ENCODE peak calls at places on chromosomes 11 and 22, in seven cellular contexts. One of them, this sample, is unnamed.

GRCh38 chr11:28964811-28965210 is 856.6 kb downstream of the METTL15 start:
- DNase-seq in heart left ventricle: no peak
- DNase-seq in stimulated activated CD4-positive, alpha-beta T cell treated with anti-CD3 and anti-CD28 coated beads, Interleukin-15, amount 100 ng/mL, for 1 hour: no peak
- DNase-seq in aorta: no peak
- DNase-seq in kidney glomerular epithelial cell: no peak
- DNase-seq in CD8-positive, alpha-beta T cell: no peak
- DNase-seq in smooth muscle cell of the brain vasculature: no peak
- DNase-seq in this sample: no peak

GRCh38 chr11:129720994-129721393 is 94.7 kb upstream of the TMEM45B start:
- DNase-seq in heart left ventricle: no peak
- DNase-seq in stimulated activated CD4-positive, alpha-beta T cell treated with anti-CD3 and anti-CD28 coated beads, Interleukin-15, amount 100 ng/mL, for 1 hour: no peak
- DNase-seq in aorta: no peak
- DNase-seq in kidney glomerular epithelial cell: no peak
- DNase-seq in CD8-positive, alpha-beta T cell: no peak
- DNase-seq in smooth muscle cell of the brain vasculature: no peak
- DNase-seq in this sample: no peak

GRCh38 chr11:66327171-66328035 is 8.8 kb downstream of the RIN1 start:
- DNase-seq in heart left ventricle: no peak
- DNase-seq in stimulated activated CD4-positive, alpha-beta T cell treated with anti-CD3 and anti-CD28 coated beads, Interleukin-15, amount 100 ng/mL, for 1 hour: no peak
- DNase-seq in aorta: no peak
- DNase-seq in kidney glomerular epithelial cell: peak
- DNase-seq in CD8-positive, alpha-beta T cell: no peak
- DNase-seq in smooth muscle cell of the brain vasculature: no peak
- DNase-seq in this sample: peak

GRCh38 chr11:10255388-10256125 is 38.5 kb downstream of the SBF2 start:
- DNase-seq in heart left ventricle: no peak
- DNase-seq in stimulated activated CD4-positive, alpha-beta T cell treated with anti-CD3 and anti-CD28 coated beads, Interleukin-15, amount 100 ng/mL, for 1 hour: no peak
- DNase-seq in aorta: no peak
- DNase-seq in kidney glomerular epithelial cell: no peak
- DNase-seq in CD8-positive, alpha-beta T cell: no peak
- DNase-seq in smooth muscle cell of the brain vasculature: no peak
- DNase-seq in this sample: no peak

GRCh38 chr11:55707029-55707428 is 45.0 kb downstream of the OR4C6 start:
- DNase-seq in heart left ventricle: no peak
- DNase-seq in stimulated activated CD4-positive, alpha-beta T cell treated with anti-CD3 and anti-CD28 coated beads, Interleukin-15, amount 100 ng/mL, for 1 hour: no peak
- DNase-seq in aorta: no peak
- DNase-seq in kidney glomerular epithelial cell: peak
- DNase-seq in CD8-positive, alpha-beta T cell: no peak
- DNase-seq in smooth muscle cell of the brain vasculature: peak
- DNase-seq in this sample: peak

GRCh38 chr11:36455658-36456111 is 54.4 kb downstream of the TRAF6 start:
- DNase-seq in heart left ventricle: peak
- DNase-seq in stimulated activated CD4-positive, alpha-beta T cell treated with anti-CD3 and anti-CD28 coated beads, Interleukin-15, amount 100 ng/mL, for 1 hour: no peak
- DNase-seq in aorta: peak
- DNase-seq in kidney glomerular epithelial cell: peak
- DNase-seq in CD8-positive, alpha-beta T cell: no peak
- DNase-seq in smooth muscle cell of the brain vasculature: peak
- DNase-seq in this sample: peak

GRCh38 chr11:14554959-14555358 is 34.8 kb upstream of the PSMA1 start:
- DNase-seq in heart left ventricle: peak
- DNase-seq in stimulated activated CD4-positive, alpha-beta T cell treated with anti-CD3 and anti-CD28 coated beads, Interleukin-15, amount 100 ng/mL, for 1 hour: no peak
- DNase-seq in aorta: no peak
- DNase-seq in kidney glomerular epithelial cell: no peak
- DNase-seq in CD8-positive, alpha-beta T cell: no peak
- DNase-seq in smooth muscle cell of the brain vasculature: no peak
- DNase-seq in this sample: no peak

GRCh38 chr22:31646186-31647019 is 15.6 kb downstream of the PISD start:
- DNase-seq in heart left ventricle: no peak
- DNase-seq in stimulated activated CD4-positive, alpha-beta T cell treated with anti-CD3 and anti-CD28 coated beads, Interleukin-15, amount 100 ng/mL, for 1 hour: no peak
- DNase-seq in aorta: peak
- DNase-seq in kidney glomerular epithelial cell: peak
- DNase-seq in CD8-positive, alpha-beta T cell: no peak
- DNase-seq in smooth muscle cell of the brain vasculature: no peak
- DNase-seq in this sample: peak

GRCh38 chr11:44625759-44626523 is 60.5 kb downstream of the CD82 start:
- DNase-seq in heart left ventricle: no peak
- DNase-seq in stimulated activated CD4-positive, alpha-beta T cell treated with anti-CD3 and anti-CD28 coated beads, Interleukin-15, amount 100 ng/mL, for 1 hour: no peak
- DNase-seq in aorta: no peak
- DNase-seq in kidney glomerular epithelial cell: no peak
- DNase-seq in CD8-positive, alpha-beta T cell: no peak
- DNase-seq in smooth muscle cell of the brain vasculature: no peak
- DNase-seq in this sample: peak

GRCh38 chr22:19844423-19845368 is 10.0 kb downstream of the GNB1L start:
- DNase-seq in heart left ventricle: peak
- DNase-seq in stimulated activated CD4-positive, alpha-beta T cell treated with anti-CD3 and anti-CD28 coated beads, Interleukin-15, amount 100 ng/mL, for 1 hour: no peak
- DNase-seq in aorta: peak
- DNase-seq in kidney glomerular epithelial cell: no peak
- DNase-seq in CD8-positive, alpha-beta T cell: no peak
- DNase-seq in smooth muscle cell of the brain vasculature: peak
- DNase-seq in this sample: peak

GRCh38 chr11:109424893-109425292 is 2.9 kb downstream of the C11orf87 start:
- DNase-seq in heart left ventricle: no peak
- DNase-seq in stimulated activated CD4-positive, alpha-beta T cell treated with anti-CD3 and anti-CD28 coated beads, Interleukin-15, amount 100 ng/mL, for 1 hour: no peak
- DNase-seq in aorta: no peak
- DNase-seq in kidney glomerular epithelial cell: no peak
- DNase-seq in CD8-positive, alpha-beta T cell: no peak
- DNase-seq in smooth muscle cell of the brain vasculature: no peak
- DNase-seq in this sample: peak

GRCh38 chr11:66115638-66116410 is 45.8 kb downstream of the PACS1 start:
- DNase-seq in heart left ventricle: no peak
- DNase-seq in stimulated activated CD4-positive, alpha-beta T cell treated with anti-CD3 and anti-CD28 coated beads, Interleukin-15, amount 100 ng/mL, for 1 hour: no peak
- DNase-seq in aorta: no peak
- DNase-seq in kidney glomerular epithelial cell: no peak
- DNase-seq in CD8-positive, alpha-beta T cell: no peak
- DNase-seq in smooth muscle cell of the brain vasculature: no peak
- DNase-seq in this sample: no peak

GRCh38 chr22:47592791-47593190 is 830.3 kb downstream of the TBC1D22A start:
- DNase-seq in heart left ventricle: no peak
- DNase-seq in stimulated activated CD4-positive, alpha-beta T cell treated with anti-CD3 and anti-CD28 coated beads, Interleukin-15, amount 100 ng/mL, for 1 hour: no peak
- DNase-seq in aorta: no peak
- DNase-seq in kidney glomerular epithelial cell: no peak
- DNase-seq in CD8-positive, alpha-beta T cell: no peak
- DNase-seq in smooth muscle cell of the brain vasculature: no peak
- DNase-seq in this sample: no peak

GRCh38 chr22:31284241-31284745 is 8.0 kb downstream of the PIK3IP1 start:
- DNase-seq in heart left ventricle: no peak
- DNase-seq in stimulated activated CD4-positive, alpha-beta T cell treated with anti-CD3 and anti-CD28 coated beads, Interleukin-15, amount 100 ng/mL, for 1 hour: no peak
- DNase-seq in aorta: no peak
- DNase-seq in kidney glomerular epithelial cell: no peak
- DNase-seq in CD8-positive, alpha-beta T cell: no peak
- DNase-seq in smooth muscle cell of the brain vasculature: no peak
- DNase-seq in this sample: no peak

GRCh38 chr11:20110908-20111669 is 49.2 kb downstream of the DBX1 start:
- DNase-seq in heart left ventricle: no peak
- DNase-seq in stimulated activated CD4-positive, alpha-beta T cell treated with anti-CD3 and anti-CD28 coated beads, Interleukin-15, amount 100 ng/mL, for 1 hour: no peak
- DNase-seq in aorta: no peak
- DNase-seq in kidney glomerular epithelial cell: peak
- DNase-seq in CD8-positive, alpha-beta T cell: peak
- DNase-seq in smooth muscle cell of the brain vasculature: peak
- DNase-seq in this sample: peak

GRCh38 chr11:108715239-108715638 is 50.4 kb downstream of the DDX10 start:
- DNase-seq in heart left ventricle: no peak
- DNase-seq in stimulated activated CD4-positive, alpha-beta T cell treated with anti-CD3 and anti-CD28 coated beads, Interleukin-15, amount 100 ng/mL, for 1 hour: no peak
- DNase-seq in aorta: no peak
- DNase-seq in kidney glomerular epithelial cell: no peak
- DNase-seq in CD8-positive, alpha-beta T cell: no peak
- DNase-seq in smooth muscle cell of the brain vasculature: no peak
- DNase-seq in this sample: no peak

GRCh38 chr11:65540290-65541092 is 15.6 kb downstream of the SCYL1 start:
- DNase-seq in heart left ventricle: peak
- DNase-seq in stimulated activated CD4-positive, alpha-beta T cell treated with anti-CD3 and anti-CD28 coated beads, Interleukin-15, amount 100 ng/mL, for 1 hour: peak
- DNase-seq in aorta: peak
- DNase-seq in kidney glomerular epithelial cell: no peak
- DNase-seq in CD8-positive, alpha-beta T cell: peak
- DNase-seq in smooth muscle cell of the brain vasculature: peak
- DNase-seq in this sample: peak

GRCh38 chr22:26713823-26714449 is 56.5 kb downstream of the MIAT start:
- DNase-seq in heart left ventricle: no peak
- DNase-seq in stimulated activated CD4-positive, alpha-beta T cell treated with anti-CD3 and anti-CD28 coated beads, Interleukin-15, amount 100 ng/mL, for 1 hour: no peak
- DNase-seq in aorta: no peak
- DNase-seq in kidney glomerular epithelial cell: peak
- DNase-seq in CD8-positive, alpha-beta T cell: no peak
- DNase-seq in smooth muscle cell of the brain vasculature: no peak
- DNase-seq in this sample: no peak

GRCh38 chr11:109696191-109696897 is 274.4 kb downstream of the C11orf87 start:
- DNase-seq in heart left ventricle: no peak
- DNase-seq in stimulated activated CD4-positive, alpha-beta T cell treated with anti-CD3 and anti-CD28 coated beads, Interleukin-15, amount 100 ng/mL, for 1 hour: no peak
- DNase-seq in aorta: no peak
- DNase-seq in kidney glomerular epithelial cell: no peak
- DNase-seq in CD8-positive, alpha-beta T cell: no peak
- DNase-seq in smooth muscle cell of the brain vasculature: no peak
- DNase-seq in this sample: no peak

GRCh38 chr11:122663056-122663740 is 7.7 kb downstream of the UBASH3B start:
- DNase-seq in heart left ventricle: no peak
- DNase-seq in stimulated activated CD4-positive, alpha-beta T cell treated with anti-CD3 and anti-CD28 coated beads, Interleukin-15, amount 100 ng/mL, for 1 hour: no peak
- DNase-seq in aorta: no peak
- DNase-seq in kidney glomerular epithelial cell: no peak
- DNase-seq in CD8-positive, alpha-beta T cell: no peak
- DNase-seq in smooth muscle cell of the brain vasculature: no peak
- DNase-seq in this sample: no peak

GRCh38 chr22:28112548-28113043 is 193.5 kb upstream of the PITPNB start:
- DNase-seq in heart left ventricle: peak
- DNase-seq in stimulated activated CD4-positive, alpha-beta T cell treated with anti-CD3 and anti-CD28 coated beads, Interleukin-15, amount 100 ng/mL, for 1 hour: no peak
- DNase-seq in aorta: no peak
- DNase-seq in kidney glomerular epithelial cell: peak
- DNase-seq in CD8-positive, alpha-beta T cell: no peak
- DNase-seq in smooth muscle cell of the brain vasculature: peak
- DNase-seq in this sample: no peak

GRCh38 chr11:35484435-35484834 is 41.0 kb downstream of the PAMR1 start:
- DNase-seq in heart left ventricle: no peak
- DNase-seq in stimulated activated CD4-positive, alpha-beta T cell treated with anti-CD3 and anti-CD28 coated beads, Interleukin-15, amount 100 ng/mL, for 1 hour: no peak
- DNase-seq in aorta: no peak
- DNase-seq in kidney glomerular epithelial cell: no peak
- DNase-seq in CD8-positive, alpha-beta T cell: no peak
- DNase-seq in smooth muscle cell of the brain vasculature: no peak
- DNase-seq in this sample: no peak

GRCh38 chr22:45155050-45155840 is 8.5 kb upstream of the NUP50 start:
- DNase-seq in heart left ventricle: no peak
- DNase-seq in stimulated activated CD4-positive, alpha-beta T cell treated with anti-CD3 and anti-CD28 coated beads, Interleukin-15, amount 100 ng/mL, for 1 hour: no peak
- DNase-seq in aorta: no peak
- DNase-seq in kidney glomerular epithelial cell: no peak
- DNase-seq in CD8-positive, alpha-beta T cell: no peak
- DNase-seq in smooth muscle cell of the brain vasculature: no peak
- DNase-seq in this sample: no peak

GRCh38 chr11:111306321-111306720 is 8.0 kb downstream of the POU2AF3 start:
- DNase-seq in heart left ventricle: no peak
- DNase-seq in stimulated activated CD4-positive, alpha-beta T cell treated with anti-CD3 and anti-CD28 coated beads, Interleukin-15, amount 100 ng/mL, for 1 hour: no peak
- DNase-seq in aorta: no peak
- DNase-seq in kidney glomerular epithelial cell: no peak
- DNase-seq in CD8-positive, alpha-beta T cell: no peak
- DNase-seq in smooth muscle cell of the brain vasculature: no peak
- DNase-seq in this sample: no peak

GRCh38 chr11:62398011-62398994 is 20.5 kb upstream of the SCGB1A1 start:
- DNase-seq in heart left ventricle: no peak
- DNase-seq in stimulated activated CD4-positive, alpha-beta T cell treated with anti-CD3 and anti-CD28 coated beads, Interleukin-15, amount 100 ng/mL, for 1 hour: no peak
- DNase-seq in aorta: peak
- DNase-seq in kidney glomerular epithelial cell: peak
- DNase-seq in CD8-positive, alpha-beta T cell: no peak
- DNase-seq in smooth muscle cell of the brain vasculature: no peak
- DNase-seq in this sample: peak

GRCh38 chr11:97746832-97747231 is 1273.9 kb upstream of the CNTN5 start:
- DNase-seq in heart left ventricle: no peak
- DNase-seq in stimulated activated CD4-positive, alpha-beta T cell treated with anti-CD3 and anti-CD28 coated beads, Interleukin-15, amount 100 ng/mL, for 1 hour: no peak
- DNase-seq in aorta: no peak
- DNase-seq in kidney glomerular epithelial cell: no peak
- DNase-seq in CD8-positive, alpha-beta T cell: no peak
- DNase-seq in smooth muscle cell of the brain vasculature: no peak
- DNase-seq in this sample: no peak